ENCODE peak calls at places on chromosomes 13 and 19, in seven cellular contexts. J is HFFc6; C is activated CD4-positive, alpha-beta memory T cell treated with anti-CD3 and anti-CD28 coated beads for 36 hours; M is NCI-H1105 treated with DMSO at 0.1 percent for 48 hours; H is SJCRH30; V is activated naive CD4-positive, alpha-beta T cell; Y is thoracic aorta. I is an unnamed sample.

GRCh38 chr13:45167611-45168554 is 33.0 kb downstream of the KCTD4 start:
- DNase-seq in J (no peak), C (no peak), M (no peak), H (no peak), V (no peak), Y (no peak), I (no peak)

GRCh38 chr19:8552810-8553209 is 24.4 kb downstream of the MYO1F start:
- DNase-seq in J (peak; percentile 10), C (no peak), M (peak; percentile 2), H (peak; percentile 42), V (no peak), Y (no peak), I (peak; percentile 51)

GRCh38 chr13:76882431-76882830 is 3.8 kb downstream of the KCTD12 start:
- DNase-seq in J (no peak), C (no peak), M (no peak), H (no peak), V (no peak), Y (no peak), I (no peak)

GRCh38 chr13:53017433-53017970 is 11.1 kb upstream of the OLFM4 start:
- DNase-seq in J (no peak), C (no peak), M (no peak), H (no peak), V (no peak), Y (no peak), I (no peak)

GRCh38 chr13:79735228-79735627 is 254.3 kb downstream of the NDFIP2 start:
- DNase-seq in J (no peak), C (no peak), M (no peak), H (no peak), V (no peak), Y (no peak), I (no peak)

GRCh38 chr19:5790573-5791520 is at the start of gene DUS3L:
- DNase-seq in J (peak; percentile 97), C (peak; percentile 98), M (peak; percentile 97), H (peak; percentile 97), V (peak; percentile 87), Y (peak; percentile 90), I (peak; percentile 99)

GRCh38 chr19:52963229-52963760 is 614 bp upstream of the ZNF816 start:
- DNase-seq in J (no peak), C (peak; percentile 29), M (no peak), H (peak; percentile 26), V (no peak), Y (no peak), I (no peak)

GRCh38 chr13:26465514-26465913 is 92.0 kb upstream of the WASF3 start:
- DNase-seq in J (no peak), C (no peak), M (no peak), H (no peak), V (no peak), Y (no peak), I (no peak)

GRCh38 chr19:58544591-58545285 is 874 bp downstream of the TRIM28 start:
- DNase-seq in J (no peak), C (peak; percentile 79), M (no peak), H (peak; percentile 63), V (no peak), Y (no peak), I (peak; percentile 78)

GRCh38 chr19:34644991-34645461 is 31.9 kb downstream of the SCGB2B2 start:
- DNase-seq in J (no peak), C (no peak), M (no peak), H (no peak), V (no peak), Y (no peak), I (no peak)

GRCh38 chr19:19120308-19121156 is 17.7 kb downstream of the TMEM161A start:
- DNase-seq in J (no peak), C (peak; percentile 46), M (no peak), H (peak; percentile 69), V (no peak), Y (no peak), I (peak; percentile 70)

GRCh38 chr13:55728229-55728628 is 1412.5 kb upstream of the PRR20A start:
- DNase-seq in J (no peak), C (no peak), M (no peak), H (no peak), V (no peak), Y (no peak), I (no peak)

GRCh38 chr13:108155185-108156106 is 59.9 kb downstream of the LIG4 start:
- DNase-seq in J (peak; percentile 22), C (peak; percentile 64), M (peak; percentile 13), H (peak; percentile 17), V (peak; percentile 5), Y (no peak), I (peak; percentile 28)

GRCh38 chr13:102286326-102286725 is 115.5 kb downstream of the FGF14 start:
- DNase-seq in J (no peak), C (no peak), M (no peak), H (no peak), V (no peak), Y (no peak), I (no peak)

GRCh38 chr19:36605101-36605838 is at the start of gene ZNF382:
- DNase-seq in J (peak; percentile 3), C (peak; percentile 90), M (peak; percentile 49), H (peak; percentile 86), V (peak; percentile 75), Y (peak; percentile 2), I (no peak)

GRCh38 chr19:3837332-3837731 is 31.5 kb downstream of the ZFR2 start:
- DNase-seq in J (no peak), C (no peak), M (no peak), H (no peak), V (no peak), Y (no peak), I (no peak)

GRCh38 chr13:84649853-84650252 is 767.6 kb upstream of the SLITRK1 start:
- DNase-seq in J (peak; percentile 43), C (no peak), M (no peak), H (peak; percentile 7), V (no peak), Y (no peak), I (no peak)

GRCh38 chr19:42286349-42287016 is 15.4 kb upstream of the PRR19 start:
- DNase-seq in J (no peak), C (no peak), M (no peak), H (no peak), V (no peak), Y (no peak), I (peak; percentile 79)

GRCh38 chr19:41601771-41602170 is 25.1 kb downstream of the CEACAM4 start:
- DNase-seq in J (no peak), C (peak; percentile 4), M (no peak), H (no peak), V (no peak), Y (no peak), I (no peak)

GRCh38 chr19:14383898-14384669 is 2.8 kb downstream of the ADGRE5 start:
- DNase-seq in J (peak; percentile 32), C (peak; percentile 81), M (no peak), H (no peak), V (no peak), Y (no peak), I (peak; percentile 47)

GRCh38 chr19:37817180-37817911 is 38.0 kb upstream of the ZNF573 start:
- DNase-seq in J (no peak), C (peak; percentile 16), M (peak; percentile 26), H (peak; percentile 32), V (no peak), Y (peak; percentile 15), I (no peak)

GRCh38 chr19:1651548-1652394 is 644 bp downstream of the TCF3 start:
- DNase-seq in J (no peak), C (peak; percentile 61), M (no peak), H (no peak), V (no peak), Y (no peak), I (peak; percentile 59)

GRCh38 chr13:43357435-43358065 is 334.2 kb downstream of the DNAJC15 start:
- DNase-seq in J (no peak), C (no peak), M (no peak), H (no peak), V (no peak), Y (no peak), I (no peak)

I was measured in OCI-LY7.